ENCODE peak calls at places on chromosomes 3 and 15, in four cellular contexts. X is mammary epithelial cell, V is endothelial cell of umbilical vein, O is GM23338. W is an unnamed sample.

GRCh38 chr15:86877171-86877631 is 797.5 kb downstream of the AGBL1 start:
- DNase-seq in X (peak; percentile 71), V (no peak), O (no peak), W (peak; percentile 68)

GRCh38 chr3:42473083-42473932 is 29.1 kb upstream of the VIPR1 start:
- DNase-seq in X (peak; percentile 17), V (peak; percentile 92), O (no peak), W (no peak)

GRCh38 chr15:23385886-23386430 is 31.4 kb downstream of the GOLGA8S start:
- DNase-seq in X (no peak), V (no peak), O (no peak), W (no peak)

GRCh38 chr15:51366911-51367310 is 25.5 kb downstream of the GLDN start:
- DNase-seq in X (peak; percentile 22), V (no peak), O (no peak), W (no peak)

GRCh38 chr3:45124379-45124778 is 21.8 kb downstream of the CDCP1 start:
- DNase-seq in X (peak; percentile 90), V (peak; percentile 15), O (no peak), W (peak; percentile 78)

GRCh38 chr3:13532661-13533060 is 16.3 kb upstream of the FBLN2 start:
- DNase-seq in X (no peak), V (no peak), O (no peak), W (peak; percentile 4)

GRCh38 chr3:185932213-185932612 is 5.6 kb downstream of the TRA2B start:
- DNase-seq in X (no peak), V (peak; percentile 39), O (no peak), W (no peak)

GRCh38 chr3:13654330-13655073 is 105.6 kb downstream of the FBLN2 start:
- DNase-seq in X (no peak), V (no peak), O (peak; percentile 73), W (peak; percentile 88)

GRCh38 chr3:122952509-122952908 is 75.1 kb downstream of the SEMA5B start:
- DNase-seq in X (peak; percentile 74), V (no peak), O (peak; percentile 45), W (no peak)

GRCh38 chr3:84108442-84108971 is 850.3 kb upstream of the CADM2 start:
- DNase-seq in X (peak; percentile 89), V (no peak), O (no peak), W (no peak)

GRCh38 chr3:159726231-159726964 is 262.2 kb upstream of the IL12A start:
- DNase-seq in X (peak; percentile 87), V (no peak), O (no peak), W (no peak)

GRCh38 chr3:127846576-127846975 is 24.3 kb upstream of the MGLL start:
- DNase-seq in X (no peak), V (no peak), O (no peak), W (no peak)

GRCh38 chr15:80662129-80662528 is 33.0 kb upstream of the ABHD17C start:
- DNase-seq in X (no peak), V (no peak), O (no peak), W (no peak)

GRCh38 chr3:30146978-30147377 is 459.4 kb upstream of the TGFBR2 start:
- DNase-seq in X (no peak), V (no peak), O (no peak), W (no peak)

GRCh38 chr3:158470944-158471638 is 99.9 kb upstream of the MLF1 start:
- DNase-seq in X (no peak), V (no peak), O (no peak), W (peak; percentile 5)

GRCh38 chr3:23916152-23916885 is 471 bp downstream of the NKIRAS1 start:
- DNase-seq in X (no peak), V (no peak), O (no peak), W (peak; percentile 77)

GRCh38 chr15:75104804-75105557 is 81.6 kb downstream of the PPCDC start:
- DNase-seq in X (peak; percentile 95), V (peak; percentile 97), O (no peak), W (peak; percentile 94)

GRCh38 chr3:179666436-179667035 is 13.7 kb downstream of the USP13 start:
- DNase-seq in X (no peak), V (peak; percentile 27), O (peak; percentile 46), W (no peak)

GRCh38 chr3:110165344-110165743 is 828.0 kb upstream of the DPPA4 start:
- DNase-seq in X (no peak), V (no peak), O (no peak), W (no peak)

GRCh38 chr3:56197259-56197965 is 270.9 kb downstream of the ERC2 start:
- DNase-seq in X (no peak), V (no peak), O (no peak), W (no peak)

GRCh38 chr3:190044142-190044541 is 76.6 kb downstream of the P3H2 start:
- DNase-seq in X (peak; percentile 24), V (no peak), O (no peak), W (no peak)

GRCh38 chr15:24772709-24773373 is 97.3 kb downstream of the NPAP1 start:
- DNase-seq in X (peak; percentile 51), V (peak; percentile 81), O (peak; percentile 87), W (peak; percentile 83)

GRCh38 chr15:99632521-99632920 is 66.7 kb downstream of the MEF2A start:
- DNase-seq in X (peak; percentile 17), V (no peak), O (no peak), W (no peak)

GRCh38 chr15:71702496-71702895 is 107.9 kb upstream of the NR2E3 start:
- DNase-seq in X (no peak), V (no peak), O (no peak), W (no peak)

GRCh38 chr3:16740531-16740930 is 135.3 kb upstream of the DAZL start:
- DNase-seq in X (no peak), V (no peak), O (no peak), W (no peak)

GRCh38 chr3:143847787-143848631 is at the start of gene SLC9A9:
- DNase-seq in X (peak; percentile 78), V (peak; percentile 58), O (peak; percentile 54), W (peak; percentile 70)

GRCh38 chr15:69559440-69560215 is 107.0 kb downstream of the RPLP1 start:
- DNase-seq in X (no peak), V (no peak), O (no peak), W (peak; percentile 87)

GRCh38 chr15:38696120-38696727 is 131.6 kb upstream of the RASGRP1 start:
- DNase-seq in X (peak; percentile 35), V (no peak), O (no peak), W (peak; percentile 78)

GRCh38 chr15:85405467-85405866 is 25.1 kb downstream of the AKAP13 start:
- DNase-seq in X (no peak), V (no peak), O (no peak), W (no peak)

GRCh38 chr15:85407421-85408269 is 27.2 kb downstream of the AKAP13 start:
- DNase-seq in X (peak; percentile 95), V (peak; percentile 92), O (no peak), W (peak; percentile 80)

GRCh38 chr15:85404922-85405293 is 24.5 kb downstream of the AKAP13 start:
- DNase-seq in X (peak; percentile 64), V (peak; percentile 90), O (no peak), W (no peak)

GRCh38 chr15:85406916-85407315 is 26.5 kb downstream of the AKAP13 start:
- DNase-seq in X (no peak), V (no peak), O (no peak), W (no peak)

DNA sequence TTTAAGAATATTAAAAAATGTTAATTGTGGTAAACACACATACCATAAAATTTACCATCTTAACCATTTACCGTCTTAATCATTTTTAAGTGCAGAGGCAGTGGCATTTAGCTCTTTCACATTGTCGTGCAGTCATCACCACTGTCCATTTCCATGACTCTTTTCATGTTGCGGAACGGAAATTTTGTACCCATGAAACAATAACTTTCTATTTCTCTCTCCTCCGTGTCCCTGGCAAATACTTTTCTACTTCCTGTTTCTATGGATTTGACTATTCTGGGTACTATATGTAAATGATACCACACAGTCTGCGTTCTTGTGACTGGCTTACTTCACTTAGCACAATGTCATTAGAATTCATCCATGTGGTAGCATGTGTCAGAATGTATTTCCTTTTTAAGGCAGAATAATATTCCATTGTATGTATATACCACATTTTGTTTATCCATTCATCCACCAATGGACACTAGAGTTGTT is 27.9 kb downstream of the AKAP13 start:
- DNase-seq in X (no peak), V (no peak), O (no peak), W (no peak)
- H3K79me2 ChIP-seq in X (peaks cover 99% of the 10 kb centered on the region), V (peaks cover 78% of the 10 kb centered on the region), O (peaks cover 100% of the 10 kb centered on the region), W (peaks cover 90% of the 10 kb centered on the region)

GRCh38 chr15:60936186-60936585 is 292.9 kb downstream of the RORA start:
- DNase-seq in X (no peak), V (no peak), O (no peak), W (no peak)

GRCh38 chr15:60935130-60935529 is 294.0 kb downstream of the RORA start:
- DNase-seq in X (no peak), V (no peak), O (no peak), W (no peak)

GRCh38 chr15:60933914-60934885 is 294.9 kb downstream of the RORA start:
- DNase-seq in X (peak; percentile 25), V (no peak), O (no peak), W (no peak)

GRCh38 chr15:60928987-60929386 is 300.1 kb downstream of the RORA start:
- DNase-seq in X (no peak), V (no peak), O (no peak), W (no peak)

GRCh38 chr15:60932051-60932915 is 296.8 kb downstream of the RORA start:
- DNase-seq in X (peak; percentile 93), V (no peak), O (peak; percentile 24), W (peak; percentile 87)
- TF ChIP-seq CTCF in X (peak; percentile 79), V (no peak), O (peak; percentile 64), W (peak; percentile 47)

DNA sequence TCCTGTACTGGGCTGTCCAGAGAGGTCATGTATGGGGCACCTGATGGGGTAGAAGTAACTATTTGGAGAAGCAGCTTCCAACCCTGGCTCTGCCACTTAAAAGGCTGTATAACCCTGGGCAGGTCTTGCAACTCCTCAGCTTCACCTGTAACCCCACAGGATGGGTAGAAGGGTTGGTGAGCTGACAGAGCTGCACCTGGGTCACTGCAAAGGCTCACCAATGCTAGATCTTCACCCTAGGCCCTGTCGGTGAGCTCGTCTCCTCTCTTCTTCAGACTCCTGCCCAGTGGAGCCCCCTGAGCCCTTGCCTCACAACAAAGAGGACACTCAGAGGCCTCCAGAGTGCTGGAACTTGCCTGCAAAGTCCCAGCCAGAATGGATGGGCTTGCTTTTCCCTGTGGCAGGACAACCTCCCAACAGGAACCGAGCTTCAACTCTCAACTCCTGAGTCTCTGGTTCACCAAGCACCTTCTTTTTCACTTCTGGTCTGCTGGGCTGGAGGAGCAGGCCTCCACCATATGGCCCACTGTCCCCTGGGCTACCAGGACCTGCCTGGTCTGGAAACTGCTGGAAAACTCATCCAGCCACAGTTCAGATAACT is 45.9 kb downstream of the XXYLT1 start:
- DNase-seq in X (no peak), V (no peak), O (no peak), W (no peak)
- H3K4me3 ChIP-seq in X (no peak overlapping the region), V (no peak overlapping the region), O (no peak overlapping the region), W (no peak overlapping the region)

DNA sequence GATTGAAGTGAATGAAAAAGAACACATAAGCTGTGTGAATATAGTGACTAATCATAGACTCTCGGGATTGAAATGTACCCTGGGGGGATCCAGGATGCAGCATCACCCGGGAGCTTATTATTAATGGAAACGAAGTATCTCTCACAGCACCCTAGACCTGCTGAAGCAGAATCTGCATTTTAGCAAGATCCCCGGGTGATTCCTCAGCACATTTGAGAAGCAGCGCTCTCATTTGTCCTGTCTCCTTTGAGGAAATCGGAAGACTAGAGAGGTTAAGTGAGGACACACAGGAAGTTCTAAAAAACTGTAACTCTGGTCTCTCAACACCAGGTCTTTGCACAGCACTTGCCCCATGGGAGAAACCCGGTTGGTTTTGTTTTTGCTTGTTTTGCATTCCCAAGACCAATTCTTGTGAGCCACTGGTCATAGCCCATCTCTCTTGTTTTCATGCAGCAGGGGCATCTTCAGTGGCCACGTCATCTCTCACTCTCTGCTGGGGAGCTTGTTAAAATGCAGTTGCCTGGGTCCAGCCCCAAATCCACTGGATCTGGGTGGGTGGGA is 30.2 kb downstream of the ZNF710 start:
- DNase-seq in X (peak; percentile 36), V (no peak), O (no peak), W (peak; percentile 88)
- H3K79me2 ChIP-seq in X (peaks cover 34% of the 10 kb centered on the region), V (peaks cover 23% of the 10 kb centered on the region), O (peaks cover 23% of the 10 kb centered on the region), W (peaks cover 40% of the 10 kb centered on the region)